ENCODE peak calls at places on chromosomes 1 and 21, in four cellular contexts. E is mammary epithelial cell, H is hepatocyte, V is fibroblast of lung. N is an unnamed sample.

GRCh38 chr1:51605961-51606723 is 10.8 kb upstream of the OSBPL9 start:
- DNase-seq in E (no peak), H (no peak), V (no peak), N (no peak)

GRCh38 chr1:41810446-41810845 is 108.3 kb downstream of the HIVEP3 start:
- DNase-seq in V (peak; percentile 58), E (peak; percentile 27), H (peak; percentile 67), N (peak; percentile 69)

GRCh38 chr1:213277036-213277435 is 226.0 kb downstream of the RPS6KC1 start:
- DNase-seq in H (no peak), V (no peak), E (no peak), N (no peak)

GRCh38 chr21:34344584-34344983 is 19.2 kb upstream of the KCNE2 start:
- DNase-seq in V (peak; percentile 17), E (no peak), H (no peak), N (peak; percentile 10)

GRCh38 chr1:37605806-37606474 is 10.2 kb upstream of the GNL2 start:
- DNase-seq in E (no peak), H (no peak), V (no peak), N (peak; percentile 70)

GRCh38 chr1:185050823-185051451 is 5.6 kb downstream of the RNF2 start:
- DNase-seq in V (no peak), H (no peak), E (no peak), N (no peak)

GRCh38 chr1:65493792-65494191 is 73.3 kb downstream of the LEPR start:
- DNase-seq in V (peak; percentile 49), E (no peak), H (no peak), N (no peak)

GRCh38 chr1:237383825-237384612 is 342.0 kb downstream of the RYR2 start:
- DNase-seq in E (no peak), V (peak; percentile 81), H (peak; percentile 27), N (peak; percentile 42)

GRCh38 chr1:152047607-152047953 is 10.8 kb upstream of the S100A11 start:
- DNase-seq in H (no peak), E (peak; percentile 98), V (no peak), N (peak; percentile 91)

GRCh38 chr1:94543003-94543402 is 1.4 kb upstream of the F3 start:
- DNase-seq in V (peak; percentile 61), E (peak; percentile 69), H (no peak), N (peak; percentile 74)

GRCh38 chr1:23967871-23968270 is 8.2 kb downstream of the PNRC2 start:
- DNase-seq in H (no peak), V (no peak), E (no peak), N (no peak)

GRCh38 chr1:3607703-3608065 is 3.6 kb downstream of the MEGF6 start:
- DNase-seq in V (no peak), E (no peak), H (no peak), N (no peak)

GRCh38 chr1:67586596-67586995 is 98.4 kb upstream of the GADD45A start:
- DNase-seq in E (no peak), V (no peak), H (no peak), N (peak; percentile 87)

GRCh38 chr1:20590313-20590777 is 1.4 kb downstream of the CDA start:
- DNase-seq in H (peak; percentile 31), V (peak; percentile 64), E (no peak), N (peak; percentile 82)

GRCh38 chr1:113205980-113206766 is 133.2 kb downstream of the LRIG2 start:
- DNase-seq in E (no peak), V (no peak), H (no peak), N (no peak)

GRCh38 chr1:46533179-46533864 is 18.1 kb downstream of the KNCN start:
- DNase-seq in E (no peak), H (peak; percentile 64), V (peak; percentile 31), N (peak; percentile 74)

GRCh38 chr1:18668750-18669404 is 38.2 kb downstream of the PAX7 start:
- DNase-seq in H (peak; percentile 72), E (peak; percentile 87), V (no peak), N (peak; percentile 21)

GRCh38 chr1:11157394-11157793 is 31.8 kb upstream of the ANGPTL7 start:
- DNase-seq in E (no peak), V (no peak), H (no peak), N (peak; percentile 7)

GRCh38 chr1:187051618-187052232 is 223.0 kb downstream of the PLA2G4A start:
- DNase-seq in H (peak; percentile 57), V (peak; percentile 53), E (peak; percentile 31), N (peak; percentile 60)

GRCh38 chr1:187045371-187045770 is 216.6 kb downstream of the PLA2G4A start:
- DNase-seq in V (no peak), E (no peak), H (no peak), N (no peak)

GRCh38 chr1:187044393-187044792 is 215.6 kb downstream of the PLA2G4A start:
- DNase-seq in V (no peak), H (no peak), E (no peak), N (no peak)

GRCh38 chr1:187046293-187046692 is 217.5 kb downstream of the PLA2G4A start:
- DNase-seq in H (no peak), V (no peak), E (no peak), N (no peak)

GRCh38 chr1:187047298-187047697 is 218.5 kb downstream of the PLA2G4A start:
- DNase-seq in V (no peak), H (no peak), E (no peak), N (no peak)
- H3K4me2 ChIP-seq in V (no peak overlapping the region), H (no peak overlapping the region), E (no peak overlapping the region), N (no peak overlapping the region)

DNA sequence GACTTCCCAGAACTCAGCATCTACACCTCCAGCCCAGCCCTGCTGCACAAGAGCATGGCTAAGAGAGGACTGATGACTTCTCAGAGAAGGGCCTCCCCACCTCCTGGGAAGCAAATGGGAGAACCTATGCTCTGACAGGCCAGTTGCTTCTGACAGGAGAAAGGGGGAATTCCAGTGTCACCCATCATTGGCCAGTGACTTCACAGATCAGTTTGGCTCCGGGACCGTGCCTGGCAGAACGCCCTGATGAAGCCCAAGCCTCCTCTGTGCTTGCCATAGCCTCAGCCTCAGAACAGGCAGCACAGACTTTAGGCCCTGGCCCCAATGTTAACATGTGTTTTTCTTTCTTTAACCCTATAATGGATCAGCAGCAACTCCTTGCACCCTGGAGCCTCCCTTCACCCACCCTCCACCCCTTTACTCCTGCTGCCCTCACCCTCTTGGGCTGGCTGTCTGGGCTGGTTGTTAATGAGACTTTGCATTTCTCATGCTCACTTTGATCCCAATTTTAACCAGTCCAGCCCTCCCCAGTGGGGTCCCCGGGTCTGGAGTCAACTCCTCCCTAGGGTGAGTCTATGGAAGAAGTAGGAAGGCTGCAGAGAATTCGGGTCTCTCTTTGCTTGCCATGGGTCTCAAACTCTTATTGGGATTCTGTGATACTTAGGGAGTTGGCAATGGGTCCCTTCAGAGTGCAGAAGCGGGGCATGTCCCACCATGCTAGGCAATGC is 42.7 kb upstream of the SLC30A1 start:
- DNase-seq in E (no peak), V (no peak), H (no peak), N (no peak)
- H2AFZ ChIP-seq in E (no peak overlapping the region), V (no peak overlapping the region), H (no peak overlapping the region), N (no peak overlapping the region)

GRCh38 chr1:145942405-145942804 is 15.1 kb upstream of the RBM8A start:
- DNase-seq in H (no peak), E (no peak), V (no peak), N (peak; percentile 20)
- H3K4me2 ChIP-seq in H (no peak overlapping the region), E (no peak overlapping the region), V (no peak overlapping the region), N (peak overlapping the region; percentile 43)

GRCh38 chr21:14573244-14573643 is 27.1 kb upstream of the SAMSN1 start:
- DNase-seq in E (no peak), H (no peak), V (no peak), N (no peak)
- H2AFZ ChIP-seq in E (no peak overlapping the region), H (no peak overlapping the region), V (no peak overlapping the region), N (no peak overlapping the region)

GRCh38 chr1:177429234-177429633 is 258.5 kb downstream of the BRINP2 start:
- DNase-seq in E (no peak), V (no peak), H (no peak), N (no peak)
- H3K4me2 ChIP-seq in E (no peak overlapping the region), V (no peak overlapping the region), H (no peak overlapping the region), N (no peak overlapping the region)

DNA sequence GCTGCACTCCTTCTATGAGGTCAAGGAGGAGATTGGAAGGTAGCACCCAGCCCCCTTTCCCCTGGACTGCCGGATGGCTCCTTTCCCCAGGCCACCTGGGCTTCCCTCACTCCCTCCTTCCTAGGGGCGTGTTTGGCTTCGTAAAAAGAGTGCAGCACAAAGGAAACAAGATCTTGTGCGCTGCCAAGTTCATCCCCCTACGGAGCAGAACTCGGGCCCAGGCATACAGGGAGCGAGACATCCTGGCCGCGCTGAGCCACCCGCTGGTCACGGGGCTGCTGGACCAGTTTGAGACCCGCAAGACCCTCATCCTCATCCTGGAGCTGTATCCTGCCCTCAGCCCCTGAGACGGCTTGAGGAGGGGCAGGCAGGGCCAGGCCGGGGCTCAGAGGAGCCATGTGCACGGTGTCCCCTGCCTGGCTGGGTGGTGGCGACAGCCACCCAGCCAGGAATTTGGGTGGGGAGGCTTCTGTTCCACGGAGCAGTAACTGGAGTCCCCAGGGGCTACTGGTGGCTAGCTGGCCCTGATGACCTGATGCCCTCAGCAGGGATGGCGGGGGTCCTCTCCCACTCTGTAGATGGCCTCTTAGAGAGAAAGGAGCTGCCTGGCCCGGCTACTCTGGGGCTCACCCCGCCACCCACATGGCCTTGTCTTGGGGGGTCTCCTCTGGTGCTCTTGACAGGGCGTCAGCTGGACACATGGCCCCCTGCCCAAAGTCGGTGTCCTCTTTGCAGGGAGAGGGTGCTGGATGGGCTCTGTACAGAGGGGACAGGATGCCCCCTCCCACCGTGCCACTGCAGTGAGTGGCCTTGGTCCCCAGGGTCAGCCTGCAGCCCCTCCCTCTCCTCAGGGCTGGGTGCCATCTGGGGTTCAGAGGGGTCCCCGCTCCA is 39.5 kb downstream of the TRIM11 start:
- DNase-seq in E (no peak), H (no peak), V (no peak), N (no peak)
- H2AFZ ChIP-seq in E (no peak overlapping the region), H (no peak overlapping the region), V (no peak overlapping the region), N (no peak overlapping the region)

N was measured in GM23248.